ENCODE peak calls at places on chromosomes 2 and 18, in six cellular contexts. One of them, this sample, is unnamed.

GRCh38 chr2:7567646-7568045 is 650.4 kb downstream of the RNF144A start:
- DNase-seq in NCI-H2081: no peak
- DNase-seq in C1 segment of cervical spinal cord: no peak
- DNase-seq in skeletal muscle cell: no peak
- DNase-seq in ACHN: no peak
- DNase-seq in LoVo: no peak
- DNase-seq in this sample: no peak

GRCh38 chr2:38279201-38279600 is 97.9 kb downstream of the ATL2 start:
- DNase-seq in NCI-H2081: no peak
- DNase-seq in C1 segment of cervical spinal cord: no peak
- DNase-seq in skeletal muscle cell: no peak
- DNase-seq in ACHN: peak; percentile 88
- DNase-seq in LoVo: no peak
- DNase-seq in this sample: no peak

GRCh38 chr2:112580084-112580483 is 4.3 kb upstream of the CHCHD5 start:
- DNase-seq in NCI-H2081: no peak
- DNase-seq in C1 segment of cervical spinal cord: no peak
- DNase-seq in skeletal muscle cell: no peak
- DNase-seq in ACHN: no peak
- DNase-seq in LoVo: no peak
- DNase-seq in this sample: no peak

GRCh38 chr2:204738721-204739120 is 193.4 kb downstream of the PARD3B start:
- DNase-seq in NCI-H2081: no peak
- DNase-seq in C1 segment of cervical spinal cord: no peak
- DNase-seq in skeletal muscle cell: peak; percentile 31
- DNase-seq in ACHN: no peak
- DNase-seq in LoVo: no peak
- DNase-seq in this sample: no peak

GRCh38 chr2:192741889-192742288 is 547.2 kb upstream of the TMEFF2 start:
- DNase-seq in NCI-H2081: no peak
- DNase-seq in C1 segment of cervical spinal cord: no peak
- DNase-seq in skeletal muscle cell: no peak
- DNase-seq in ACHN: peak; percentile 57
- DNase-seq in LoVo: no peak
- DNase-seq in this sample: no peak

GRCh38 chr2:232026941-232027340 is 65.4 kb downstream of the DIS3L2 start:
- DNase-seq in NCI-H2081: no peak
- DNase-seq in C1 segment of cervical spinal cord: no peak
- DNase-seq in skeletal muscle cell: no peak
- DNase-seq in ACHN: no peak
- DNase-seq in LoVo: no peak
- DNase-seq in this sample: no peak

GRCh38 chr2:62475172-62476011 is 30.6 kb downstream of the TMEM17 start:
- DNase-seq in NCI-H2081: no peak
- DNase-seq in C1 segment of cervical spinal cord: peak; percentile 29
- DNase-seq in skeletal muscle cell: no peak
- DNase-seq in ACHN: no peak
- DNase-seq in LoVo: no peak
- DNase-seq in this sample: no peak

GRCh38 chr2:98388081-98388480 is 41.8 kb downstream of the CNGA3 start:
- DNase-seq in NCI-H2081: no peak
- DNase-seq in C1 segment of cervical spinal cord: no peak
- DNase-seq in skeletal muscle cell: no peak
- DNase-seq in ACHN: no peak
- DNase-seq in LoVo: no peak
- DNase-seq in this sample: no peak

GRCh38 chr2:226873051-226873620 is 37.3 kb downstream of the RHBDD1 start:
- DNase-seq in NCI-H2081: no peak
- DNase-seq in C1 segment of cervical spinal cord: no peak
- DNase-seq in skeletal muscle cell: no peak
- DNase-seq in ACHN: no peak
- DNase-seq in LoVo: no peak
- DNase-seq in this sample: no peak

GRCh38 chr2:71793965-71794364 is 340.6 kb downstream of the DYSF start:
- DNase-seq in NCI-H2081: no peak
- DNase-seq in C1 segment of cervical spinal cord: no peak
- DNase-seq in skeletal muscle cell: no peak
- DNase-seq in ACHN: no peak
- DNase-seq in LoVo: no peak
- DNase-seq in this sample: no peak

GRCh38 chr2:402206-402605 is 114.3 kb upstream of the ALKAL2 start:
- DNase-seq in NCI-H2081: no peak
- DNase-seq in C1 segment of cervical spinal cord: no peak
- DNase-seq in skeletal muscle cell: no peak
- DNase-seq in ACHN: no peak
- DNase-seq in LoVo: no peak
- DNase-seq in this sample: no peak

GRCh38 chr2:85611705-85612587 is at the start of gene C2orf68:
- DNase-seq in NCI-H2081: peak; percentile 84
- DNase-seq in C1 segment of cervical spinal cord: peak; percentile 92
- DNase-seq in skeletal muscle cell: peak; percentile 60
- DNase-seq in ACHN: peak; percentile 91
- DNase-seq in LoVo: peak; percentile 90
- DNase-seq in this sample: peak; percentile 93

GRCh38 chr2:230170532-230170931 is 49.3 kb downstream of the SP110 start:
- DNase-seq in NCI-H2081: peak; percentile 15
- DNase-seq in C1 segment of cervical spinal cord: no peak
- DNase-seq in skeletal muscle cell: no peak
- DNase-seq in ACHN: no peak
- DNase-seq in LoVo: peak; percentile 75
- DNase-seq in this sample: no peak

GRCh38 chr2:223925106-223925505 is 20.0 kb downstream of the WDFY1 start:
- DNase-seq in NCI-H2081: no peak
- DNase-seq in C1 segment of cervical spinal cord: no peak
- DNase-seq in skeletal muscle cell: peak; percentile 21
- DNase-seq in ACHN: no peak
- DNase-seq in LoVo: no peak
- DNase-seq in this sample: no peak

GRCh38 chr2:240561325-240561971 is 1.3 kb downstream of the DUSP28 start:
- DNase-seq in NCI-H2081: no peak
- DNase-seq in C1 segment of cervical spinal cord: no peak
- DNase-seq in skeletal muscle cell: peak; percentile 24
- DNase-seq in ACHN: peak; percentile 41
- DNase-seq in LoVo: peak; percentile 45
- DNase-seq in this sample: peak; percentile 63

GRCh38 chr2:163637876-163638275 is 97.9 kb downstream of the FIGN start:
- DNase-seq in NCI-H2081: no peak
- DNase-seq in C1 segment of cervical spinal cord: no peak
- DNase-seq in skeletal muscle cell: no peak
- DNase-seq in ACHN: no peak
- DNase-seq in LoVo: no peak
- DNase-seq in this sample: no peak

GRCh38 chr2:128638741-128639477 is 320.2 kb upstream of the HS6ST1 start:
- DNase-seq in NCI-H2081: no peak
- DNase-seq in C1 segment of cervical spinal cord: peak; percentile 15
- DNase-seq in skeletal muscle cell: no peak
- DNase-seq in ACHN: no peak
- DNase-seq in LoVo: no peak
- DNase-seq in this sample: no peak

GRCh38 chr2:98346259-98347236 is at the start of gene CNGA3:
- DNase-seq in NCI-H2081: no peak
- DNase-seq in C1 segment of cervical spinal cord: peak; percentile 10
- DNase-seq in skeletal muscle cell: no peak
- DNase-seq in ACHN: no peak
- DNase-seq in LoVo: no peak
- DNase-seq in this sample: peak; percentile 60

GRCh38 chr2:710867-711266 is 33.7 kb upstream of the TMEM18 start:
- DNase-seq in NCI-H2081: no peak
- DNase-seq in C1 segment of cervical spinal cord: no peak
- DNase-seq in skeletal muscle cell: no peak
- DNase-seq in ACHN: no peak
- DNase-seq in LoVo: no peak
- DNase-seq in this sample: no peak

GRCh38 chr2:8511868-8512612 is 169.8 kb upstream of the ID2 start:
- DNase-seq in NCI-H2081: no peak
- DNase-seq in C1 segment of cervical spinal cord: no peak
- DNase-seq in skeletal muscle cell: no peak
- DNase-seq in ACHN: no peak
- DNase-seq in LoVo: no peak
- DNase-seq in this sample: peak; percentile 75

GRCh38 chr18:12589419-12589818 is 68.5 kb downstream of the SPIRE1 start:
- DNase-seq in NCI-H2081: no peak
- DNase-seq in C1 segment of cervical spinal cord: no peak
- DNase-seq in skeletal muscle cell: no peak
- DNase-seq in ACHN: no peak
- DNase-seq in LoVo: no peak
- DNase-seq in this sample: no peak

GRCh38 chr2:1995086-1995485 is 250.8 kb upstream of the PXDN start:
- DNase-seq in NCI-H2081: no peak
- DNase-seq in C1 segment of cervical spinal cord: no peak
- DNase-seq in skeletal muscle cell: no peak
- DNase-seq in ACHN: no peak
- DNase-seq in LoVo: no peak
- DNase-seq in this sample: no peak

This sample was measured in AG08396.